ENCODE peak calls at places on chromosome 4, in seven cellular contexts. H is osteocyte; U is GM12892; I is effector memory CD4-positive, alpha-beta T cell; W is renal cortical epithelial cell; G is AG10803; Z is COR-L47. C is an unnamed sample.

GRCh38 chr4:141657550-141657949 is 21.2 kb downstream of the IL15 start:
- DNase-seq in U (no peak), G (no peak), Z (no peak), I (no peak), H (no peak), W (no peak), C (no peak)

GRCh38 chr4:118682928-118683327 is 2.3 kb upstream of the METTL14 start:
- DNase-seq in W (peak), U (no peak), H (no peak), Z (peak), G (peak), I (no peak), C (peak)

GRCh38 chr4:57190651-57191481 is 80.7 kb upstream of the IGFBP7 start:
- DNase-seq in U (no peak), G (peak), Z (no peak), I (no peak), W (peak), H (no peak), C (no peak)

GRCh38 chr4:82839624-82840023 is 41.0 kb upstream of the SCD5 start:
- DNase-seq in I (no peak), W (no peak), Z (no peak), G (no peak), H (no peak), U (no peak), C (no peak)

GRCh38 chr4:148056879-148057278 is 325.0 kb downstream of the ARHGAP10 start:
- DNase-seq in G (peak), W (peak), H (no peak), U (no peak), I (peak), Z (peak), C (peak)

GRCh38 chr4:182089326-182089725 is 153.9 kb upstream of the TENM3 start:
- DNase-seq in I (no peak), G (no peak), H (no peak), W (no peak), U (no peak), Z (no peak), C (no peak)

GRCh38 chr4:986428-986948 is 356 bp upstream of the IDUA start:
- DNase-seq in W (no peak), I (no peak), Z (no peak), U (no peak), G (peak), H (no peak), C (no peak)

GRCh38 chr4:152894673-152895072 is 41.5 kb upstream of the FHDC1 start:
- DNase-seq in W (peak), G (peak), I (no peak), H (no peak), Z (no peak), U (no peak), C (no peak)

GRCh38 chr4:154564311-154564710 is 1.5 kb downstream of the FGB start:
- DNase-seq in H (no peak), W (no peak), I (no peak), Z (no peak), G (no peak), U (no peak), C (no peak)

GRCh38 chr4:20532871-20533870 is 167.1 kb upstream of the PACRGL start:
- DNase-seq in W (peak), I (no peak), G (peak), Z (no peak), H (no peak), U (no peak), C (no peak)

GRCh38 chr4:126338572-126338971 is 1023.8 kb downstream of the FAT4 start:
- DNase-seq in W (no peak), U (no peak), G (no peak), Z (no peak), H (no peak), I (no peak), C (peak)

GRCh38 chr4:69056921-69057562 is 39.2 kb upstream of the UGT2B7 start:
- DNase-seq in I (no peak), W (peak), H (no peak), Z (no peak), U (no peak), G (no peak), C (no peak)

GRCh38 chr4:117588771-117589170 is 445.5 kb upstream of the NDST3 start:
- DNase-seq in W (no peak), H (no peak), U (no peak), G (no peak), I (no peak), Z (no peak), C (no peak)

GRCh38 chr4:109921384-109921808 is 8.7 kb downstream of the EGF start:
- DNase-seq in Z (no peak), H (no peak), W (peak), G (peak), I (no peak), U (no peak), C (no peak)

GRCh38 chr4:26407466-26407865 is 82.8 kb downstream of the CCKAR start:
- DNase-seq in I (no peak), H (no peak), W (peak), G (peak), Z (no peak), U (no peak), C (no peak)

GRCh38 chr4:41505161-41505653 is 32.8 kb upstream of the LIMCH1 start:
- DNase-seq in H (no peak), U (no peak), W (peak), Z (peak), I (no peak), G (peak), C (peak)

GRCh38 chr4:86595426-86595805 is 1.3 kb downstream of the PTPN13 start:
- DNase-seq in U (no peak), I (no peak), Z (peak), W (peak), H (no peak), G (no peak), C (no peak)

GRCh38 chr4:112516401-112517066 is 554 bp upstream of the NEUROG2 start:
- DNase-seq in G (no peak), Z (peak), I (no peak), W (no peak), U (no peak), H (no peak), C (no peak)

GRCh38 chr4:7911044-7911578 is 28.6 kb downstream of the AFAP1 start:
- DNase-seq in U (no peak), Z (no peak), W (no peak), G (peak), H (no peak), I (no peak), C (no peak)

GRCh38 chr4:128461300-128462103 is 173.9 kb upstream of the PGRMC2 start:
- DNase-seq in U (no peak), H (no peak), W (peak), Z (no peak), G (peak), I (no peak), C (no peak)

GRCh38 chr4:112378858-112379257 is 81.7 kb downstream of the ALPK1 start:
- DNase-seq in Z (no peak), I (no peak), U (no peak), W (no peak), G (no peak), H (no peak), C (no peak)

GRCh38 chr4:140635606-140636005 is 66.8 kb upstream of the UCP1 start:
- DNase-seq in Z (no peak), G (peak), U (no peak), I (no peak), H (no peak), W (peak), C (no peak)

GRCh38 chr4:59689149-59689548 is 1511.0 kb upstream of the ADGRL3 start:
- DNase-seq in Z (peak), G (no peak), W (no peak), H (no peak), I (no peak), U (no peak), C (no peak)

GRCh38 chr4:7428261-7429068 is 6.3 kb downstream of the PSAPL1 start:
- DNase-seq in Z (no peak), G (no peak), I (no peak), U (no peak), H (peak), W (no peak), C (no peak)

GRCh38 chr4:156734965-156735895 is 236.4 kb downstream of the PDGFC start:
- DNase-seq in U (no peak), I (no peak), Z (no peak), W (peak), G (peak), H (no peak), C (no peak)

GRCh38 chr4:7323872-7324650 is 110.7 kb downstream of the PSAPL1 start:
- DNase-seq in H (no peak), Z (peak), W (peak), I (no peak), U (no peak), G (no peak), C (peak)

GRCh38 chr4:13108096-13108495 is 376.0 kb downstream of the RAB28 start:
- DNase-seq in Z (no peak), H (no peak), I (no peak), G (no peak), W (no peak), U (no peak), C (no peak)

GRCh38 chr4:26838055-26838842 is 22.4 kb upstream of the STIM2 start:
- DNase-seq in Z (no peak), H (no peak), W (no peak), U (no peak), G (no peak), I (no peak), C (no peak)

GRCh38 chr4:88937081-88937480 is 119.9 kb downstream of the FAM13A start:
- DNase-seq in U (no peak), H (no peak), Z (no peak), W (peak), G (no peak), I (no peak), C (no peak)

GRCh38 chr4:39305902-39306677 is 60.1 kb downstream of the RFC1 start:
- DNase-seq in Z (no peak), U (no peak), I (no peak), W (peak), H (no peak), G (peak), C (no peak)

GRCh38 chr4:20679946-20680345 is 20.3 kb upstream of the PACRGL start:
- DNase-seq in Z (no peak), G (no peak), U (no peak), H (no peak), W (no peak), I (no peak), C (no peak)

GRCh38 chr4:171517883-171518282 is 295.3 kb upstream of the GALNTL6 start:
- DNase-seq in Z (no peak), H (no peak), I (no peak), W (no peak), G (no peak), U (no peak), C (no peak)

GRCh38 chr4:184655889-184656869 is 6.6 kb downstream of the PRIMPOL start:
- DNase-seq in I (no peak), H (no peak), U (no peak), Z (no peak), G (no peak), W (no peak), C (no peak)

GRCh38 chr4:41880022-41880837 is 55.0 kb upstream of the TMEM33 start:
- DNase-seq in G (no peak), H (no peak), W (no peak), I (no peak), U (no peak), Z (no peak), C (no peak)

GRCh38 chr4:166675411-166675810 is 558.9 kb downstream of the SPOCK3 start:
- DNase-seq in Z (no peak), W (peak), G (no peak), I (no peak), U (no peak), H (no peak), C (no peak)

GRCh38 chr4:141046255-141046654 is 87.0 kb downstream of the RNF150 start:
- DNase-seq in I (no peak), Z (no peak), U (no peak), H (no peak), G (peak), W (peak), C (peak)

GRCh38 chr4:29075366-29075765 is 1644.8 kb upstream of the PCDH7 start:
- DNase-seq in H (no peak), Z (no peak), U (no peak), G (no peak), I (no peak), W (no peak), C (no peak)

C was measured in NCI-H446 treated with DMSO at 0.1 percent for 48 hours.